ENCODE peak calls at places on chromosome 7, in nine cellular contexts. One of them, this sample, is unnamed.

GRCh38 chr7:69994907-69995542 is 396.8 kb downstream of the AUTS2 start:
- DNase-seq in astrocyte: no peak
- DNase-seq in sigmoid colon: no peak
- DNase-seq in heart left ventricle: no peak
- DNase-seq in SJSA1: no peak
- DNase-seq in endothelial cell of umbilical vein: no peak
- DNase-seq in body of pancreas: no peak
- DNase-seq in right atrium auricular region: no peak
- DNase-seq in IMR-90: no peak
- DNase-seq in this sample: no peak

GRCh38 chr7:34656036-34656435 is 2.0 kb upstream of the NPSR1 start:
- DNase-seq in astrocyte: no peak
- DNase-seq in sigmoid colon: no peak
- DNase-seq in heart left ventricle: no peak
- DNase-seq in SJSA1: no peak
- DNase-seq in endothelial cell of umbilical vein: no peak
- DNase-seq in body of pancreas: no peak
- DNase-seq in right atrium auricular region: no peak
- DNase-seq in IMR-90: no peak
- DNase-seq in this sample: no peak

GRCh38 chr7:96694082-96694481 is 15.6 kb downstream of the SEM1 start:
- DNase-seq in astrocyte: no peak
- DNase-seq in sigmoid colon: no peak
- DNase-seq in heart left ventricle: no peak
- DNase-seq in SJSA1: no peak
- DNase-seq in endothelial cell of umbilical vein: no peak
- DNase-seq in body of pancreas: no peak
- DNase-seq in right atrium auricular region: no peak
- DNase-seq in IMR-90: no peak
- DNase-seq in this sample: no peak

GRCh38 chr7:35349001-35349400 is 95.1 kb upstream of the TBX20 start:
- DNase-seq in astrocyte: no peak
- DNase-seq in sigmoid colon: no peak
- DNase-seq in heart left ventricle: no peak
- DNase-seq in SJSA1: peak; percentile 8
- DNase-seq in endothelial cell of umbilical vein: no peak
- DNase-seq in body of pancreas: no peak
- DNase-seq in right atrium auricular region: no peak
- DNase-seq in IMR-90: no peak
- DNase-seq in this sample: no peak

GRCh38 chr7:117220836-117221235 is 102.0 kb downstream of the WNT2 start:
- DNase-seq in astrocyte: no peak
- DNase-seq in sigmoid colon: no peak
- DNase-seq in heart left ventricle: no peak
- DNase-seq in SJSA1: no peak
- DNase-seq in endothelial cell of umbilical vein: no peak
- DNase-seq in body of pancreas: no peak
- DNase-seq in right atrium auricular region: no peak
- DNase-seq in IMR-90: no peak
- DNase-seq in this sample: no peak

GRCh38 chr7:150854066-150855000 is 2.0 kb downstream of the AOC1 start:
- DNase-seq in astrocyte: no peak
- DNase-seq in sigmoid colon: peak; percentile 33
- DNase-seq in heart left ventricle: peak; percentile 14
- DNase-seq in SJSA1: peak; percentile 32
- DNase-seq in endothelial cell of umbilical vein: no peak
- DNase-seq in body of pancreas: no peak
- DNase-seq in right atrium auricular region: peak; percentile 54
- DNase-seq in IMR-90: no peak
- DNase-seq in this sample: no peak

GRCh38 chr7:50488379-50488778 is 38.2 kb upstream of the FIGNL1 start:
- DNase-seq in astrocyte: no peak
- DNase-seq in sigmoid colon: no peak
- DNase-seq in heart left ventricle: no peak
- DNase-seq in SJSA1: no peak
- DNase-seq in endothelial cell of umbilical vein: no peak
- DNase-seq in body of pancreas: no peak
- DNase-seq in right atrium auricular region: no peak
- DNase-seq in IMR-90: no peak
- DNase-seq in this sample: no peak

GRCh38 chr7:36054642-36055041 is 98.4 kb upstream of the EEPD1 start:
- DNase-seq in astrocyte: no peak
- DNase-seq in sigmoid colon: no peak
- DNase-seq in heart left ventricle: no peak
- DNase-seq in SJSA1: no peak
- DNase-seq in endothelial cell of umbilical vein: no peak
- DNase-seq in body of pancreas: no peak
- DNase-seq in right atrium auricular region: no peak
- DNase-seq in IMR-90: no peak
- DNase-seq in this sample: no peak

GRCh38 chr7:90178166-90178565 is 23.9 kb downstream of the STEAP1 start:
- DNase-seq in astrocyte: no peak
- DNase-seq in sigmoid colon: no peak
- DNase-seq in heart left ventricle: no peak
- DNase-seq in SJSA1: no peak
- DNase-seq in endothelial cell of umbilical vein: no peak
- DNase-seq in body of pancreas: no peak
- DNase-seq in right atrium auricular region: no peak
- DNase-seq in IMR-90: no peak
- DNase-seq in this sample: no peak

GRCh38 chr7:90180011-90180585 is 25.8 kb downstream of the STEAP1 start:
- DNase-seq in astrocyte: peak; percentile 62
- DNase-seq in sigmoid colon: no peak
- DNase-seq in heart left ventricle: no peak
- DNase-seq in SJSA1: no peak
- DNase-seq in endothelial cell of umbilical vein: peak; percentile 78
- DNase-seq in body of pancreas: no peak
- DNase-seq in right atrium auricular region: no peak
- DNase-seq in IMR-90: peak; percentile 16
- DNase-seq in this sample: no peak

GRCh38 chr7:90178592-90179279 is 24.5 kb downstream of the STEAP1 start:
- DNase-seq in astrocyte: peak; percentile 90
- DNase-seq in sigmoid colon: no peak
- DNase-seq in heart left ventricle: no peak
- DNase-seq in SJSA1: peak; percentile 79
- DNase-seq in endothelial cell of umbilical vein: peak; percentile 85
- DNase-seq in body of pancreas: no peak
- DNase-seq in right atrium auricular region: no peak
- DNase-seq in IMR-90: peak; percentile 67
- DNase-seq in this sample: no peak

GRCh38 chr7:90181485-90181884 is 27.2 kb downstream of the STEAP1 start:
- DNase-seq in astrocyte: no peak
- DNase-seq in sigmoid colon: no peak
- DNase-seq in heart left ventricle: no peak
- DNase-seq in SJSA1: no peak
- DNase-seq in endothelial cell of umbilical vein: no peak
- DNase-seq in body of pancreas: no peak
- DNase-seq in right atrium auricular region: no peak
- DNase-seq in IMR-90: no peak
- DNase-seq in this sample: no peak

DNA sequence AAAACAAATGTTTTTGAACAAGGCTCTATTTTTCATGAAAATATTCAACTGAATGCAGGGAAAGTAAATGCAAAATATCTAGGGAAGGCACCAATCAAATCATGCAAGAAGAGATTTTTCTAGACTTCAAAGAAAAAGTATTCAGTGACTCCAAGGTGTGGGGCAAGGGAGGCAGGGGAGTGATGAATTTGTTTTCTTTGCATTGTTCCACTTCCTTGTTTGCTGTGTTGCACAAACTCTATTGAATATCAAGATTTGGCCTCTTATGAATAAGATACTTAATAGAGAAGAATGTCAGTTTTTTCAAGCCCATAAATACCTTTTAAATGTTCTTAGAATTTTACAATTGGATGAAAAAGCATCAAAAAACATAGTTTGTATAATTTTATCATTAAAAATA is 26.4 kb downstream of the STEAP1 start:
- DNase-seq in astrocyte: no peak
- DNase-seq in sigmoid colon: no peak
- DNase-seq in heart left ventricle: no peak
- DNase-seq in SJSA1: no peak
- DNase-seq in endothelial cell of umbilical vein: peak; percentile 48
- DNase-seq in body of pancreas: no peak
- DNase-seq in right atrium auricular region: no peak
- DNase-seq in IMR-90: no peak
- DNase-seq in this sample: no peak
- H3K27ac ChIP-seq in astrocyte: no peak overlapping the region
- H3K27ac ChIP-seq in sigmoid colon: no peak overlapping the region
- H3K27ac ChIP-seq in heart left ventricle: no peak overlapping the region
- H3K27ac ChIP-seq in SJSA1: peak overlapping the region; percentile 82
- H3K27ac ChIP-seq in endothelial cell of umbilical vein: peak overlapping the region; percentile 93
- H3K27ac ChIP-seq in body of pancreas: no peak overlapping the region
- H3K27ac ChIP-seq in right atrium auricular region: no peak overlapping the region
- H3K27ac ChIP-seq in IMR-90: no peak overlapping the region
- H3K27ac ChIP-seq in this sample: no peak overlapping the region

GRCh38 chr7:94374231-94374630 is 20.5 kb upstream of the COL1A2 start:
- DNase-seq in astrocyte: peak; percentile 94
- DNase-seq in sigmoid colon: peak; percentile 94
- DNase-seq in heart left ventricle: peak; percentile 71
- DNase-seq in SJSA1: peak; percentile 91
- DNase-seq in endothelial cell of umbilical vein: peak; percentile 92
- DNase-seq in body of pancreas: peak; percentile 37
- DNase-seq in right atrium auricular region: peak; percentile 81
- DNase-seq in IMR-90: peak; percentile 93
- DNase-seq in this sample: peak; percentile 92

GRCh38 chr7:94375713-94376112 is 19.0 kb upstream of the COL1A2 start:
- DNase-seq in astrocyte: peak; percentile 99
- DNase-seq in sigmoid colon: peak; percentile 69
- DNase-seq in heart left ventricle: peak; percentile 44
- DNase-seq in SJSA1: peak; percentile 88
- DNase-seq in endothelial cell of umbilical vein: peak; percentile 82
- DNase-seq in body of pancreas: no peak
- DNase-seq in right atrium auricular region: no peak
- DNase-seq in IMR-90: peak; percentile 98
- DNase-seq in this sample: no peak

GRCh38 chr7:94376281-94376680 is 18.4 kb upstream of the COL1A2 start:
- DNase-seq in astrocyte: no peak
- DNase-seq in sigmoid colon: no peak
- DNase-seq in heart left ventricle: no peak
- DNase-seq in SJSA1: no peak
- DNase-seq in endothelial cell of umbilical vein: no peak
- DNase-seq in body of pancreas: no peak
- DNase-seq in right atrium auricular region: no peak
- DNase-seq in IMR-90: no peak
- DNase-seq in this sample: no peak

GRCh38 chr7:94375167-94375566 is 19.5 kb upstream of the COL1A2 start:
- DNase-seq in astrocyte: peak; percentile 96
- DNase-seq in sigmoid colon: peak; percentile 94
- DNase-seq in heart left ventricle: peak; percentile 70
- DNase-seq in SJSA1: peak; percentile 79
- DNase-seq in endothelial cell of umbilical vein: peak; percentile 85
- DNase-seq in body of pancreas: peak; percentile 19
- DNase-seq in right atrium auricular region: peak; percentile 72
- DNase-seq in IMR-90: peak; percentile 97
- DNase-seq in this sample: no peak

DNA sequence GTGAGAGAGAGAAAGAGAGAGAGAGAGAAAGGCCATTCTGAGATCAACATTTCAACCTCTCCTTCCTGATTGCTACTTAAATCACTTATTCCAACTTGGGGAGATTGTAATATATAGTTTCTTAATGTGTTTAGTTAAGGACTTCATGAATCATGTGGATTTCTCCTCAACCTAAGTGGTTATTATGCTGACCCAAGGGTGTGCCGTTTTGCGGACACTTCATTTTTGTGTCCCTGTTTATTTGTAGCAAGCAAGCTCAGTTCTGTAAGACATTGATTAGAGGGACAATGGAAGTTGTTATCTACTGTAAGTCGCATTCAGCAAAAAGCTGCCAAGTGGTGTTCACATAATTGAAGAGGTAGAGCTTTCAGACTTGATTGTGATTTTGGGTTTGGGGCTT is 20.0 kb upstream of the COL1A2 start:
- DNase-seq in astrocyte: no peak
- DNase-seq in sigmoid colon: no peak
- DNase-seq in heart left ventricle: no peak
- DNase-seq in SJSA1: no peak
- DNase-seq in endothelial cell of umbilical vein: peak; percentile 63
- DNase-seq in body of pancreas: no peak
- DNase-seq in right atrium auricular region: no peak
- DNase-seq in IMR-90: no peak
- DNase-seq in this sample: no peak
- H3K4me3 ChIP-seq in astrocyte: peak overlapping the region; percentile 38
- H3K4me3 ChIP-seq in sigmoid colon: peak overlapping the region; percentile 35
- H3K4me3 ChIP-seq in heart left ventricle: peak overlapping the region; percentile 11
- H3K4me3 ChIP-seq in SJSA1: peak overlapping the region; percentile 12
- H3K4me3 ChIP-seq in endothelial cell of umbilical vein: no peak overlapping the region
- H3K4me3 ChIP-seq in body of pancreas: no peak overlapping the region
- H3K4me3 ChIP-seq in right atrium auricular region: peak overlapping the region; percentile 27
- H3K4me3 ChIP-seq in IMR-90: peak overlapping the region; percentile 41
- H3K4me3 ChIP-seq in this sample: peak overlapping the region; percentile 16

DNA sequence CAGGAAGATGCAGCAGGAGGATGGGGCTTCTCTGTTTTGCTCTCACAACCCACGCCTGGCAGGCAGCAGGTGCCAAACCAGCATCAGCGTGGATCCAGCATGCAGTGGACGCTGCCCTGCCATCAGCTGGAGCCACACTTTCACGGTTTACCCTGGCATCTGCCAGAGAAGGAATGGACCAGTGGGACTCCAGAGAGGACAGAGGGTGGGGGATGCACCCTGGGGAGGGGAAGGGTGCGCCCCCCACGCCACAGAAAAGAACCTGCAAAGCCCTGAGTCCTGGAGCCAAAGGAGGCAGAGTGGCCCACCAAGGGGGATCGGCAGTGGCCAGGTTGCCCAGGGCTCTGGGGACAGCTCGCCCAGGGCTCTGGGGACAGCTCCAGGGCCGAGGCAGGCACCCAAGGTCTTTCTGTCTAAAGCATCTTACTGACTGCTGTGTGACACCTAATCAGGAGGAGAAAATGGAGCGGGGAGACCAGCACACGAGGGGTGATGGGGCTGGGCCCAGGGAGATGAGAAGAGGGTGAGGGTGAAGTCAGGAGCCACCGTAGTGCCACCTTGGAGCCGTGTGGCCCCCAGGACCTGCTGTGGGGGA is 225.1 kb downstream of the DNAJB6 start:
- DNase-seq in astrocyte: no peak
- DNase-seq in sigmoid colon: peak; percentile 58
- DNase-seq in heart left ventricle: no peak
- DNase-seq in SJSA1: no peak
- DNase-seq in endothelial cell of umbilical vein: no peak
- DNase-seq in body of pancreas: no peak
- DNase-seq in right atrium auricular region: no peak
- DNase-seq in IMR-90: no peak
- DNase-seq in this sample: peak; percentile 41
- H3K9me3 ChIP-seq in astrocyte: no peaks in the 10 kb centered on the region
- H3K9me3 ChIP-seq in sigmoid colon: no peaks in the 10 kb centered on the region
- H3K9me3 ChIP-seq in heart left ventricle: no peaks in the 10 kb centered on the region
- H3K9me3 ChIP-seq in SJSA1: peaks cover 3% of the 10 kb centered on the region
- H3K9me3 ChIP-seq in endothelial cell of umbilical vein: no peaks in the 10 kb centered on the region
- H3K9me3 ChIP-seq in body of pancreas: no peaks in the 10 kb centered on the region
- H3K9me3 ChIP-seq in right atrium auricular region: no peaks in the 10 kb centered on the region
- H3K9me3 ChIP-seq in IMR-90: peaks cover 57% of the 10 kb centered on the region
- H3K9me3 ChIP-seq in this sample: no peaks in the 10 kb centered on the region

GRCh38 chr7:142301299-142301698 is 43.4 kb upstream of the PRSS58 start:
- DNase-seq in astrocyte: no peak
- DNase-seq in sigmoid colon: no peak
- DNase-seq in heart left ventricle: no peak
- DNase-seq in SJSA1: no peak
- DNase-seq in endothelial cell of umbilical vein: no peak
- DNase-seq in body of pancreas: no peak
- DNase-seq in right atrium auricular region: no peak
- DNase-seq in IMR-90: no peak
- DNase-seq in this sample: no peak

GRCh38 chr7:142299226-142299625 is 41.4 kb upstream of the PRSS58 start:
- DNase-seq in astrocyte: no peak
- DNase-seq in sigmoid colon: no peak
- DNase-seq in heart left ventricle: no peak
- DNase-seq in SJSA1: no peak
- DNase-seq in endothelial cell of umbilical vein: no peak
- DNase-seq in body of pancreas: no peak
- DNase-seq in right atrium auricular region: no peak
- DNase-seq in IMR-90: no peak
- DNase-seq in this sample: no peak

GRCh38 chr7:142303650-142304049 is 45.8 kb upstream of the PRSS58 start:
- DNase-seq in astrocyte: no peak
- DNase-seq in sigmoid colon: no peak
- DNase-seq in heart left ventricle: no peak
- DNase-seq in SJSA1: no peak
- DNase-seq in endothelial cell of umbilical vein: no peak
- DNase-seq in body of pancreas: no peak
- DNase-seq in right atrium auricular region: no peak
- DNase-seq in IMR-90: no peak
- DNase-seq in this sample: no peak

GRCh38 chr7:142300689-142301088 is 42.8 kb upstream of the PRSS58 start:
- DNase-seq in astrocyte: no peak
- DNase-seq in sigmoid colon: no peak
- DNase-seq in heart left ventricle: no peak
- DNase-seq in SJSA1: no peak
- DNase-seq in endothelial cell of umbilical vein: no peak
- DNase-seq in body of pancreas: no peak
- DNase-seq in right atrium auricular region: no peak
- DNase-seq in IMR-90: no peak
- DNase-seq in this sample: no peak

DNA sequence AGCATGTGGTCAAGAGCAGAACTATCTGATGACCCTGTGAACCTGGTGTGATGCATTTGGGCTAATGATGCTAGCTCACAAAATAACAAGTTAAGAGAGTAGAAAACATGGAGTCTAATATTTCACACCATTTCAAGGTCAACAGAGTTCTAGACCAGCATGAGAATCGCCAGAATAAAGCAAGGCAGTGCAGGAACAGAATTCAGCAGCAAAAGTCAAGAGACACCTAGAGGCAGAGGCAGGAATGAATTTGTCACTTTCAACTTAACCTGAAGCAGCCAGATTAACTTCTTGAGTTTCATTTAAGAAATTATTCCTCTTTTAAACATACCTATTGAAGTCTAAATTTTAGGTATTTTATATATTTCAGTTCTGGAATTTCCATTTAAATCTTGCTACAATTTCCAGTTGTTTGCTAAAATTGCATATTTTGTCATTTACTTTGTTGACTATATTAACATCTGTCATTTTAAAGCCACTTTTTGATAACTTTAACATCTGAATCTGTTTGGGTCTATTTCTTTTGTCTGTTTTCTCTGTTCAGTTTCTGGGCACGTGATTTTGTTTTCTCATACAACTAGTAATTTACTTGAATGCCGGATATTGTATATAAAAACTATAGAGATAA is 44.2 kb upstream of the PRSS58 start:
- DNase-seq in astrocyte: no peak
- DNase-seq in sigmoid colon: no peak
- DNase-seq in heart left ventricle: no peak
- DNase-seq in SJSA1: no peak
- DNase-seq in endothelial cell of umbilical vein: no peak
- DNase-seq in body of pancreas: no peak
- DNase-seq in right atrium auricular region: no peak
- DNase-seq in IMR-90: no peak
- DNase-seq in this sample: no peak
- H3K27ac ChIP-seq in astrocyte: no peak overlapping the region
- H3K27ac ChIP-seq in sigmoid colon: no peak overlapping the region
- H3K27ac ChIP-seq in heart left ventricle: no peak overlapping the region
- H3K27ac ChIP-seq in SJSA1: no peak overlapping the region
- H3K27ac ChIP-seq in endothelial cell of umbilical vein: no peak overlapping the region
- H3K27ac ChIP-seq in body of pancreas: no peak overlapping the region
- H3K27ac ChIP-seq in right atrium auricular region: no peak overlapping the region
- H3K27ac ChIP-seq in IMR-90: no peak overlapping the region
- H3K27ac ChIP-seq in this sample: no peak overlapping the region

This sample was measured in kidney.